ENCODE peak calls at places on chromosomes 7 and 10, in six cellular contexts. One of them, this sample, is unnamed.

GRCh38 chr10:22258471-22258870 is 40.7 kb upstream of the EBLN1 start:
- DNase-seq in neuronal stem cell: no peak
- DNase-seq in H9: no peak
- DNase-seq in H1: no peak
- DNase-seq in IMR-90: no peak
- DNase-seq in mesenchymal stem cell: no peak
- DNase-seq in this sample: no peak

GRCh38 chr7:6705959-6706665 is 635 bp downstream of the ZNF12 start:
- DNase-seq in H1: no peak
- DNase-seq in IMR-90: peak
- DNase-seq in H9: peak
- DNase-seq in mesenchymal stem cell: peak
- DNase-seq in neuronal stem cell: no peak
- DNase-seq in this sample: peak

GRCh38 chr7:14837216-14837615 is 65.3 kb downstream of the DGKB start:
- DNase-seq in IMR-90: no peak
- DNase-seq in H9: no peak
- DNase-seq in mesenchymal stem cell: no peak
- DNase-seq in H1: no peak
- DNase-seq in neuronal stem cell: no peak
- DNase-seq in this sample: no peak

GRCh38 chr7:158732483-158733219 is 28.0 kb upstream of the NCAPG2 start:
- DNase-seq in H1: peak
- DNase-seq in H9: no peak
- DNase-seq in neuronal stem cell: no peak
- DNase-seq in IMR-90: no peak
- DNase-seq in mesenchymal stem cell: no peak
- DNase-seq in this sample: no peak

GRCh38 chr7:154915600-154915999 is 87.3 kb downstream of the PAXIP1 start:
- DNase-seq in neuronal stem cell: no peak
- DNase-seq in IMR-90: no peak
- DNase-seq in mesenchymal stem cell: no peak
- DNase-seq in H9: no peak
- DNase-seq in H1: no peak
- DNase-seq in this sample: no peak

GRCh38 chr10:49534670-49535381 is 4.1 kb downstream of the ERCC6 start:
- DNase-seq in IMR-90: peak
- DNase-seq in H9: no peak
- DNase-seq in neuronal stem cell: no peak
- DNase-seq in mesenchymal stem cell: peak
- DNase-seq in H1: no peak
- DNase-seq in this sample: no peak

GRCh38 chr10:86592413-86592812 is 61.9 kb upstream of the OPN4 start:
- DNase-seq in neuronal stem cell: no peak
- DNase-seq in IMR-90: no peak
- DNase-seq in mesenchymal stem cell: no peak
- DNase-seq in H1: no peak
- DNase-seq in H9: peak
- DNase-seq in this sample: no peak

GRCh38 chr7:5777932-5778331 is 3.5 kb downstream of the RNF216 start:
- DNase-seq in IMR-90: no peak
- DNase-seq in H1: no peak
- DNase-seq in neuronal stem cell: no peak
- DNase-seq in mesenchymal stem cell: no peak
- DNase-seq in H9: no peak
- DNase-seq in this sample: no peak

GRCh38 chr10:118286051-118286838 is 55.9 kb downstream of the FAM204A start:
- DNase-seq in IMR-90: no peak
- DNase-seq in H1: no peak
- DNase-seq in mesenchymal stem cell: no peak
- DNase-seq in H9: no peak
- DNase-seq in neuronal stem cell: no peak
- DNase-seq in this sample: peak

GRCh38 chr7:43649755-43650274 is 66.9 kb downstream of the STK17A start:
- DNase-seq in H9: no peak
- DNase-seq in IMR-90: peak
- DNase-seq in neuronal stem cell: no peak
- DNase-seq in mesenchymal stem cell: peak
- DNase-seq in H1: no peak
- DNase-seq in this sample: peak

GRCh38 chr7:39633563-39634550 is 10.5 kb downstream of the RALA start:
- DNase-seq in neuronal stem cell: no peak
- DNase-seq in H9: no peak
- DNase-seq in mesenchymal stem cell: no peak
- DNase-seq in IMR-90: no peak
- DNase-seq in H1: no peak
- DNase-seq in this sample: no peak

GRCh38 chr10:129848084-129848483 is 116.0 kb downstream of the EBF3 start:
- DNase-seq in mesenchymal stem cell: no peak
- DNase-seq in IMR-90: no peak
- DNase-seq in H1: no peak
- DNase-seq in neuronal stem cell: no peak
- DNase-seq in H9: peak
- DNase-seq in this sample: no peak

GRCh38 chr7:151731022-151731441 is 145.9 kb downstream of the PRKAG2 start:
- DNase-seq in H9: no peak
- DNase-seq in neuronal stem cell: no peak
- DNase-seq in H1: no peak
- DNase-seq in mesenchymal stem cell: no peak
- DNase-seq in IMR-90: no peak
- DNase-seq in this sample: no peak

GRCh38 chr7:150939052-150939810 is 38.9 kb downstream of the KCNH2 start:
- DNase-seq in H1: no peak
- DNase-seq in neuronal stem cell: no peak
- DNase-seq in mesenchymal stem cell: no peak
- DNase-seq in H9: no peak
- DNase-seq in IMR-90: no peak
- DNase-seq in this sample: no peak

GRCh38 chr7:88243345-88243909 is 23.6 kb upstream of the SRI start:
- DNase-seq in mesenchymal stem cell: peak
- DNase-seq in H9: peak
- DNase-seq in H1: peak
- DNase-seq in IMR-90: peak
- DNase-seq in neuronal stem cell: peak
- DNase-seq in this sample: peak

GRCh38 chr10:9081988-9082387 is 1027.5 kb downstream of the GATA3 start:
- DNase-seq in neuronal stem cell: no peak
- DNase-seq in mesenchymal stem cell: no peak
- DNase-seq in H9: no peak
- DNase-seq in IMR-90: no peak
- DNase-seq in H1: no peak
- DNase-seq in this sample: no peak

GRCh38 chr7:25642849-25643248 is 414.6 kb upstream of the NPVF start:
- DNase-seq in H1: no peak
- DNase-seq in neuronal stem cell: no peak
- DNase-seq in H9: no peak
- DNase-seq in mesenchymal stem cell: no peak
- DNase-seq in IMR-90: no peak
- DNase-seq in this sample: no peak

GRCh38 chr10:4034907-4035581 is 250.0 kb upstream of the KLF6 start:
- DNase-seq in H9: no peak
- DNase-seq in mesenchymal stem cell: peak
- DNase-seq in IMR-90: peak
- DNase-seq in neuronal stem cell: no peak
- DNase-seq in H1: no peak
- DNase-seq in this sample: no peak

GRCh38 chr7:16934947-16935742 is 53.4 kb upstream of the AGR3 start:
- DNase-seq in mesenchymal stem cell: no peak
- DNase-seq in IMR-90: peak
- DNase-seq in neuronal stem cell: no peak
- DNase-seq in H1: no peak
- DNase-seq in H9: no peak
- DNase-seq in this sample: no peak

GRCh38 chr7:73828107-73828803 is 2.5 kb upstream of the CLDN4 start:
- DNase-seq in IMR-90: peak
- DNase-seq in mesenchymal stem cell: peak
- DNase-seq in H1: no peak
- DNase-seq in H9: no peak
- DNase-seq in neuronal stem cell: no peak
- DNase-seq in this sample: peak

GRCh38 chr7:147432068-147432467 is 1158.5 kb upstream of the C7orf33 start:
- DNase-seq in H1: no peak
- DNase-seq in IMR-90: peak
- DNase-seq in neuronal stem cell: peak
- DNase-seq in mesenchymal stem cell: no peak
- DNase-seq in H9: peak
- DNase-seq in this sample: peak

GRCh38 chr7:103915958-103916357 is 73.5 kb downstream of the RELN start:
- DNase-seq in IMR-90: peak
- DNase-seq in H9: no peak
- DNase-seq in mesenchymal stem cell: no peak
- DNase-seq in H1: no peak
- DNase-seq in neuronal stem cell: no peak
- DNase-seq in this sample: peak

GRCh38 chr7:132347858-132348257 is 228.4 kb downstream of the PLXNA4 start:
- DNase-seq in mesenchymal stem cell: no peak
- DNase-seq in IMR-90: no peak
- DNase-seq in H9: no peak
- DNase-seq in neuronal stem cell: no peak
- DNase-seq in H1: no peak
- DNase-seq in this sample: peak

GRCh38 chr7:118006979-118007378 is 133.7 kb upstream of the CTTNBP2 start:
- DNase-seq in H1: no peak
- DNase-seq in IMR-90: no peak
- DNase-seq in H9: no peak
- DNase-seq in neuronal stem cell: no peak
- DNase-seq in mesenchymal stem cell: no peak
- DNase-seq in this sample: no peak

GRCh38 chr7:31121641-31122040 is 69.5 kb downstream of the ADCYAP1R1 start:
- DNase-seq in H1: peak
- DNase-seq in H9: no peak
- DNase-seq in IMR-90: no peak
- DNase-seq in neuronal stem cell: no peak
- DNase-seq in mesenchymal stem cell: no peak
- DNase-seq in this sample: no peak

GRCh38 chr10:3265081-3265480 is 92.5 kb upstream of the PITRM1 start:
- DNase-seq in IMR-90: peak
- DNase-seq in H1: no peak
- DNase-seq in H9: no peak
- DNase-seq in mesenchymal stem cell: peak
- DNase-seq in neuronal stem cell: no peak
- DNase-seq in this sample: peak

GRCh38 chr7:111855161-111855841 is 293.0 kb upstream of the IMMP2L start:
- DNase-seq in H9: peak
- DNase-seq in H1: no peak
- DNase-seq in IMR-90: peak
- DNase-seq in mesenchymal stem cell: peak
- DNase-seq in neuronal stem cell: peak
- DNase-seq in this sample: peak

GRCh38 chr7:105352922-105353668 is 35.6 kb downstream of the SRPK2 start:
- DNase-seq in IMR-90: peak
- DNase-seq in mesenchymal stem cell: no peak
- DNase-seq in H9: no peak
- DNase-seq in neuronal stem cell: no peak
- DNase-seq in H1: no peak
- DNase-seq in this sample: no peak

GRCh38 chr7:105352018-105352612 is 36.6 kb downstream of the SRPK2 start:
- DNase-seq in H1: no peak
- DNase-seq in IMR-90: peak
- DNase-seq in H9: no peak
- DNase-seq in mesenchymal stem cell: peak
- DNase-seq in neuronal stem cell: no peak
- DNase-seq in this sample: no peak

GRCh38 chr7:105355701-105356100 is 33.0 kb downstream of the SRPK2 start:
- DNase-seq in IMR-90: no peak
- DNase-seq in H9: no peak
- DNase-seq in H1: no peak
- DNase-seq in mesenchymal stem cell: no peak
- DNase-seq in neuronal stem cell: no peak
- DNase-seq in this sample: no peak

GRCh38 chr7:105353752-105354328 is 34.9 kb downstream of the SRPK2 start:
- DNase-seq in H1: no peak
- DNase-seq in IMR-90: no peak
- DNase-seq in mesenchymal stem cell: peak
- DNase-seq in H9: no peak
- DNase-seq in neuronal stem cell: no peak
- DNase-seq in this sample: no peak

GRCh38 chr7:105354383-105354782 is 34.3 kb downstream of the SRPK2 start:
- DNase-seq in mesenchymal stem cell: no peak
- DNase-seq in IMR-90: no peak
- DNase-seq in H9: no peak
- DNase-seq in H1: no peak
- DNase-seq in neuronal stem cell: no peak
- DNase-seq in this sample: no peak
- H3K9ac ChIP-seq in mesenchymal stem cell: no peak
- H3K9ac ChIP-seq in IMR-90: no peak
- H3K9ac ChIP-seq in H9: no peak
- H3K9ac ChIP-seq in H1: no peak
- H3K9ac ChIP-seq in neuronal stem cell: no peak
- H3K9ac ChIP-seq in this sample: no peak

DNA sequence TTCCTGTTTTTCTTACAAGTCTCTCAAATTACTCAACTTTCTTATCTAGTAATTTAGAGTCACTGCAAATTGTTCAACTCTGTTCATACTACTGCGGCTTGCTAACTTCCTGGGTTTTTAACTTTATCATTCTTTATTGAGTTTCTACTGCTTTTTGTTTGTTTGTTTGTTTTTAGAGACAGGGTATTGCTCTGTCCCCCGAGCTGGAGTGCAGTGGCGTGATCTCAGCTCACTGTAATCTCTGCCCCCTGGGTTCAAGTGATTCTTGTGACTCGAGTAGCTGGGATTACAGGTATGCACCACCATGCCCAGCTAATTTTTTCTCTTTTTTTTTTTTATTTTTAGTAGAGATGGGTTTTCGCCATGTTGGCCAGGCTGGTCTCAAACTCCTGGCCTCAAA is 182.9 kb downstream of the TSPAN12 start:
- DNase-seq in mesenchymal stem cell: no peak
- DNase-seq in H1: no peak
- DNase-seq in IMR-90: no peak
- DNase-seq in neuronal stem cell: no peak
- DNase-seq in H9: no peak
- DNase-seq in this sample: peak
- H2BK15ac ChIP-seq in mesenchymal stem cell: no peak
- H2BK15ac ChIP-seq in H1: no peak
- H2BK15ac ChIP-seq in IMR-90: no peak
- H2BK15ac ChIP-seq in neuronal stem cell: no peak
- H2BK15ac ChIP-seq in H9: no peak
- H2BK15ac ChIP-seq in this sample: no peak

DNA sequence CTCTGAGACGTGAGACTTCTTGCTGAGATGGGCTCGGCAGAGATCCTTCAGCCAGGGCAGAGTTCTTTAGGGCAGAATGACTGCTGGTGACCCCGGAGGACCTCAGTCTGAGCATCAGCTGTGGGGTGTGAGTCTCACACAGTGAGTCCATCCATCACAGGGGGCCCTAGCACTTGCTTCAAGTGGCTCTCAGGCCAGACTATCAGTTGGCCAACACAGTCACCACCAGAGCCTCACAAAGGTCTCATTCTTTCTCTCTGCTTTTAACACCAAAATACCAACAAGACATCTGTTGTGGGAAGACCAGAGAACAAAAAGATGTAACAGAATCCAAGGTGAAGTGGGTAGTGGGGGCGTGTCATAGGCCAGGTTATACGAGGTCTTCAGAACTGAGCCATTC is 345.6 kb upstream of the NRP1 start:
- DNase-seq in H1: no peak
- DNase-seq in neuronal stem cell: no peak
- DNase-seq in mesenchymal stem cell: no peak
- DNase-seq in IMR-90: no peak
- DNase-seq in H9: no peak
- DNase-seq in this sample: no peak
- H3K4me2 ChIP-seq in H1: no peak
- H3K4me2 ChIP-seq in neuronal stem cell: no peak
- H3K4me2 ChIP-seq in mesenchymal stem cell: no peak
- H3K4me2 ChIP-seq in IMR-90: no peak
- H3K4me2 ChIP-seq in H9: no peak
- H3K4me2 ChIP-seq in this sample: no peak

GRCh38 chr7:27835408-27835807 is 95.4 kb downstream of the TAX1BP1 start:
- DNase-seq in mesenchymal stem cell: peak
- DNase-seq in IMR-90: peak
- DNase-seq in H9: no peak
- DNase-seq in H1: no peak
- DNase-seq in neuronal stem cell: no peak
- DNase-seq in this sample: no peak
- H3K9ac ChIP-seq in mesenchymal stem cell: no peak
- H3K9ac ChIP-seq in IMR-90: no peak
- H3K9ac ChIP-seq in H9: no peak
- H3K9ac ChIP-seq in H1: no peak
- H3K9ac ChIP-seq in neuronal stem cell: no peak
- H3K9ac ChIP-seq in this sample: no peak